ENCODE peak calls at places on chromosomes 11 and 22, in eight cellular contexts. V, P, H, A, W, O, F and T are unnamed samples.

GRCh38 chr11:109853156-109853776 is 239.9 kb upstream of the ZC3H12C start:
- DNase-seq in V (peak), P (no peak), H (peak), A (peak), W (no peak), O (no peak), F (no peak), T (peak)

GRCh38 chr22:31977939-31978338 is 33.6 kb downstream of the YWHAH start:
- DNase-seq in V (no peak), P (no peak), H (no peak), A (no peak), W (no peak), O (no peak), F (no peak), T (no peak)

GRCh38 chr11:111512296-111513239 is at the start of gene BTG4:
- DNase-seq in V (peak), P (peak), H (no peak), A (no peak), W (peak), O (no peak), F (no peak), T (no peak)

GRCh38 chr11:125423247-125423849 is 72.7 kb downstream of the FEZ1 start:
- DNase-seq in V (peak), P (no peak), H (peak), A (no peak), W (peak), O (no peak), F (no peak), T (no peak)

GRCh38 chr11:13313005-13313819 is 35.6 kb downstream of the BMAL1 start:
- DNase-seq in V (no peak), P (no peak), H (no peak), A (no peak), W (no peak), O (no peak), F (no peak), T (no peak)

GRCh38 chr11:76526878-76527277 is 82.1 kb downstream of the EMSY start:
- DNase-seq in V (no peak), P (no peak), H (no peak), A (no peak), W (no peak), O (no peak), F (no peak), T (no peak)

GRCh38 chr11:4491878-4492606 is 9.6 kb downstream of the OR52K1 start:
- DNase-seq in V (no peak), P (no peak), H (no peak), A (no peak), W (no peak), O (no peak), F (no peak), T (peak)

GRCh38 chr22:29205598-29206371 is at the start of gene EMID1:
- DNase-seq in V (peak), P (peak), H (peak), A (no peak), W (no peak), O (peak), F (peak), T (peak)

GRCh38 chr11:134040386-134041297 is 28.2 kb upstream of the JAM3 start:
- DNase-seq in V (no peak), P (no peak), H (no peak), A (no peak), W (no peak), O (peak), F (no peak), T (peak)

GRCh38 chr22:44180706-44181032 is at the start of gene PARVG:
- DNase-seq in V (peak), P (no peak), H (peak), A (no peak), W (no peak), O (no peak), F (no peak), T (no peak)

GRCh38 chr11:47881145-47881544 is 33.0 kb upstream of the NUP160 start:
- DNase-seq in V (no peak), P (no peak), H (no peak), A (no peak), W (no peak), O (no peak), F (no peak), T (peak)

GRCh38 chr11:103898065-103898464 is 138.4 kb upstream of the DDI1 start:
- DNase-seq in V (peak), P (no peak), H (peak), A (no peak), W (no peak), O (no peak), F (no peak), T (no peak)

GRCh38 chr11:105144887-105145286 is 5.3 kb upstream of the CARD18 start:
- DNase-seq in V (no peak), P (no peak), H (no peak), A (peak), W (no peak), O (no peak), F (no peak), T (peak)

GRCh38 chr22:42560381-42560780 is 6.6 kb downstream of the SERHL2 start:
- DNase-seq in V (no peak), P (no peak), H (no peak), A (no peak), W (no peak), O (no peak), F (no peak), T (no peak)

GRCh38 chr11:105718641-105719040 is 108.8 kb downstream of the GRIA4 start:
- DNase-seq in V (no peak), P (no peak), H (no peak), A (peak), W (no peak), O (no peak), F (no peak), T (no peak)

GRCh38 chr11:70226967-70227366 is 23.9 kb downstream of the FADD start:
- DNase-seq in V (no peak), P (no peak), H (no peak), A (no peak), W (no peak), O (no peak), F (no peak), T (peak)

GRCh38 chr11:8649361-8649760 is 33.1 kb downstream of the TRIM66 start:
- DNase-seq in V (no peak), P (no peak), H (no peak), A (no peak), W (no peak), O (no peak), F (no peak), T (peak)

GRCh38 chr11:104254347-104254746 is 90.4 kb upstream of the PDGFD start:
- DNase-seq in V (peak), P (no peak), H (peak), A (no peak), W (no peak), O (no peak), F (no peak), T (peak)

GRCh38 chr11:126115820-126116319 is 53.2 kb upstream of the CDON start:
- DNase-seq in V (no peak), P (peak), H (no peak), A (peak), W (peak), O (no peak), F (peak), T (peak)

GRCh38 chr22:29260601-29261315 is 7.0 kb downstream of the RHBDD3 start:
- DNase-seq in V (no peak), P (no peak), H (no peak), A (no peak), W (no peak), O (no peak), F (no peak), T (peak)

GRCh38 chr11:35491231-35491871 is 34.1 kb downstream of the PAMR1 start:
- DNase-seq in V (no peak), P (no peak), H (no peak), A (peak), W (no peak), O (no peak), F (no peak), T (peak)

GRCh38 chr11:121479355-121479754 is 26.6 kb upstream of the SORL1-AS1 start:
- DNase-seq in V (no peak), P (no peak), H (no peak), A (no peak), W (no peak), O (no peak), F (no peak), T (no peak)

GRCh38 chr11:119249671-119250010 is 43.5 kb downstream of the CBL start:
- DNase-seq in V (no peak), P (no peak), H (no peak), A (no peak), W (no peak), O (no peak), F (no peak), T (no peak)

GRCh38 chr11:19952101-19952605 is 208.1 kb downstream of the DBX1 start:
- DNase-seq in V (no peak), P (no peak), H (no peak), A (no peak), W (no peak), O (no peak), F (no peak), T (no peak)

GRCh38 chr22:43207849-43208702 is 21.1 kb upstream of the TTLL12 start:
- DNase-seq in V (no peak), P (no peak), H (no peak), A (no peak), W (no peak), O (peak), F (no peak), T (no peak)

GRCh38 chr11:130145975-130146776 is 13.4 kb upstream of the ST14 start:
- DNase-seq in V (peak), P (peak), H (peak), A (no peak), W (peak), O (no peak), F (peak), T (no peak)

GRCh38 chr11:34941688-34942087 is 25.3 kb downstream of the PDHX start:
- DNase-seq in V (no peak), P (no peak), H (no peak), A (no peak), W (no peak), O (no peak), F (no peak), T (no peak)

GRCh38 chr22:25081409-25081824 is 118.2 kb upstream of the CRYBB3 start:
- DNase-seq in V (peak), P (no peak), H (peak), A (no peak), W (peak), O (no peak), F (no peak), T (peak)

GRCh38 chr11:19244084-19244483 is 3.3 kb upstream of the E2F8 start:
- DNase-seq in V (no peak), P (no peak), H (no peak), A (no peak), W (no peak), O (no peak), F (peak), T (peak)

GRCh38 chr11:132033051-132033450 is 662.6 kb downstream of the NTM start:
- DNase-seq in V (no peak), P (no peak), H (peak), A (no peak), W (no peak), O (no peak), F (no peak), T (peak)

GRCh38 chr11:833849-834311 is 1.1 kb downstream of the CD151 start:
- DNase-seq in V (no peak), P (no peak), H (no peak), A (no peak), W (no peak), O (no peak), F (no peak), T (peak)

GRCh38 chr11:64074239-64074638 is 38.5 kb downstream of the FLRT1 start:
- DNase-seq in V (no peak), P (no peak), H (peak), A (no peak), W (no peak), O (no peak), F (no peak), T (peak)

GRCh38 chr22:32044477-32044876 is 1.4 kb downstream of the SLC5A1 start:
- DNase-seq in V (no peak), P (no peak), H (no peak), A (no peak), W (no peak), O (no peak), F (no peak), T (no peak)

GRCh38 chr11:100726709-100727108 is 39.6 kb downstream of the ARHGAP42 start:
- DNase-seq in V (no peak), P (no peak), H (no peak), A (no peak), W (no peak), O (no peak), F (no peak), T (no peak)

GRCh38 chr11:36352919-36353318 is 56.8 kb downstream of the PRR5L start:
- DNase-seq in V (no peak), P (no peak), H (no peak), A (no peak), W (no peak), O (no peak), F (no peak), T (no peak)

GRCh38 chr11:112157274-112157766 is 6.6 kb downstream of the IL18 start:
- DNase-seq in V (no peak), P (no peak), H (no peak), A (peak), W (peak), O (no peak), F (no peak), T (peak)

GRCh38 chr11:94131363-94132115 is 2.9 kb downstream of the PANX1 start:
- DNase-seq in V (no peak), P (no peak), H (no peak), A (no peak), W (no peak), O (peak), F (no peak), T (peak)

DNA sequence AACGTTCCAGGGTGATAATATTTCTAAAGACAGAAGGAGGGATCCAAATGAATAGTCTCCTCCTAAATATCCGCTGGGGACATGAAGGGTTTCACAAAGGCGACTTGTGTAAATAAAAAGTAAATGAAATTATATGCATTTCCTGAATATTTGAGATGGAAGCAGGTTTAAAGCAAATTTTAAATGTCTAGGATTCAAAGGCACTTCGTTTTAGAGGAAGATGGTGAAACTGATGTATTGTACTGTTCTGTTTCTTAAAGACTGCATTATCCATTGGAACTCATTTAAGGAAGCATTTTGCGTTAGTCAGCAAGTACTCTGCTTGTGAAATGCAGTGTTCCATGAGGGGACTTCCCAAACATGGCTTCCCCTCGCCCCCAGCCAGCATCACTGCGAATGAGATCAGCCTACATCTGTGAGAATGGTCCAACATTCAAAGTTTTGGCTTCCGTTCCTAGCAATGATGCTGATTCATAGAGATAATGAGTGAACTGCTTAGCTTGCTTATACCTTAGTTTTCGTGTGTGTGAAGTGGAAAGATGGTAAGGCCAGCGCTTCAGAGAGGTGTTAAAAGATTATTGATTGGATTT is 1.5 kb downstream of the RAB39A start:
- DNase-seq in V (no peak), P (no peak), H (peak), A (no peak), W (no peak), O (no peak), F (peak), T (no peak)
- H3K4me3 ChIP-seq in V (no peak), P (peak), H (peak), A (no peak), W (no peak), O (no peak), F (no peak), T (no peak)

DNA sequence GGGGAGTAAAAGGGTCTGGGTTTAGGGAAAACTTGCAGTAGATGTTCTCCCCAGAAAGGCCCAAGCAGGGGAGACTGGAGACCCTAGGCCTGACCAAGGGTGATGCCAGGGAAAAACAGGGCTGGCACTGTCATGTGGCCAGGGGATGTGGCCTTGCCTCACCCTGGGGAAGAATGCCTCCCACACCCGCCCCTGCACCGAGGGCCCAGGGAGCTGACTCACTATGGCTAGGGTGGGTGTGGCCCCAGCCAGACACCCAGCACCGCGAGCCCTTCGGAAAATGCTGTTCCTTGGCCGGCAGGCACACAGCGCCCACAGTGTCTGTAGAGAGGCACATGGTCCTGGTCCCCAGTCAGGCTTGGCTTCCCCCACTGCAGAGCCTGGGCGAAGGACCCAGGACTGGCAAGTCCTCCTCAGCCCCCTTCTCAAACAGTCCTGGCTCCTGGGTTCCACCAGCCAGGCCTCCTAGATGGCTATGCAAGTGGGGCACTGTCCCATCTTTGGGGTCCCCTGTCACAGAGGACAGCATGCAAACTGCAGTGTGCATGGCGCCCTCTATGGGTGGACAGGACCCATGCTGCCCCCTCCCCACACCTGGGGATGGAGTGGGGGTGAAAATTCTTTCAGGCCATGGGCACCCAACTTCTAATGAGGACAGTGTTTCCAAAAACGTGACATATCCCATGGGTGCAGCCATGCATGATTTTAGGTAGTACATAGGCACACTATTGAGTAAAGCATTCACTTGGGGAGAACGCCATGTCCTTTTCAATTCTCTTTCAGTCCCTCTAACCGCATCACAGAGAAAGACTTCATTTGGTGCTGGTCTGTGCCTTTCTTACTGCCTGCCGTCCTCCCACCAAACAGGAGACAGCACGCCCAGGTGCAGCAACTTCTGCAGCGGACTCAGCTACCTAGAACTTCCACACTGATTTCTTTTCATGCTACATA is 15.2 kb downstream of the TMPRSS5 start:
- DNase-seq in V (no peak), P (no peak), H (peak), A (no peak), W (peak), O (no peak), F (no peak), T (peak)
- TF ChIP-seq CTCF in V (peak), P (peak), H (peak), A (peak), W (peak), O (no peak), F (peak), T (peak)

GRCh38 chr22:17964153-17964552 is 60.2 kb downstream of the MICAL3 start:
- DNase-seq in V (no peak), P (no peak), H (no peak), A (no peak), W (no peak), O (no peak), F (no peak), T (no peak)

GRCh38 chr22:17966403-17966717 is 58.0 kb downstream of the MICAL3 start:
- DNase-seq in V (no peak), P (no peak), H (no peak), A (no peak), W (no peak), O (no peak), F (no peak), T (no peak)

GRCh38 chr22:17963015-17963414 is 61.3 kb downstream of the MICAL3 start:
- DNase-seq in V (no peak), P (no peak), H (no peak), A (no peak), W (no peak), O (no peak), F (no peak), T (no peak)

GRCh38 chr22:17965538-17966402 is 58.6 kb downstream of the MICAL3 start:
- DNase-seq in V (no peak), P (no peak), H (no peak), A (no peak), W (no peak), O (no peak), F (no peak), T (no peak)

GRCh38 chr22:17964647-17965046 is 59.7 kb downstream of the MICAL3 start:
- DNase-seq in V (peak), P (no peak), H (peak), A (no peak), W (no peak), O (no peak), F (no peak), T (no peak)
- H3K4me3 ChIP-seq in V (peak), P (no peak), H (peak), A (no peak), W (no peak), O (no peak), F (no peak), T (no peak)

GRCh38 chr11:74090701-74091100 is 80.1 kb downstream of the C2CD3 start:
- DNase-seq in V (no peak), P (no peak), H (peak), A (peak), W (no peak), O (no peak), F (no peak), T (peak)
- TF ChIP-seq CTCF in V (no peak), P (no peak), H (no peak), A (peak), W (peak), O (no peak), F (peak), T (peak)

GRCh38 chr11:29251738-29252137 is 765.1 kb downstream of the KCNA4 start:
- DNase-seq in V (peak), P (no peak), H (peak), A (no peak), W (no peak), O (no peak), F (no peak), T (no peak)
- H3K4me3 ChIP-seq in V (no peak), P (no peak), H (no peak), A (no peak), W (no peak), O (no peak), F (no peak), T (no peak)

GRCh38 chr11:58577441-58578135 is 1.3 kb upstream of the ZFP91 start:
- DNase-seq in V (peak), P (peak), H (peak), A (peak), W (no peak), O (peak), F (peak), T (peak)

GRCh38 chr11:58578635-58579191 is at the start of gene ZFP91:
- DNase-seq in V (peak), P (peak), H (peak), A (peak), W (peak), O (peak), F (peak), T (peak)

GRCh38 chr11:58578136-58578634 is 678 bp upstream of the ZFP91 start:
- DNase-seq in V (peak), P (peak), H (peak), A (peak), W (peak), O (peak), F (peak), T (peak)

GRCh38 chr11:58575377-58576020 is at the start of gene LPXN:
- DNase-seq in V (peak), P (no peak), H (peak), A (no peak), W (no peak), O (no peak), F (no peak), T (peak)

DNA sequence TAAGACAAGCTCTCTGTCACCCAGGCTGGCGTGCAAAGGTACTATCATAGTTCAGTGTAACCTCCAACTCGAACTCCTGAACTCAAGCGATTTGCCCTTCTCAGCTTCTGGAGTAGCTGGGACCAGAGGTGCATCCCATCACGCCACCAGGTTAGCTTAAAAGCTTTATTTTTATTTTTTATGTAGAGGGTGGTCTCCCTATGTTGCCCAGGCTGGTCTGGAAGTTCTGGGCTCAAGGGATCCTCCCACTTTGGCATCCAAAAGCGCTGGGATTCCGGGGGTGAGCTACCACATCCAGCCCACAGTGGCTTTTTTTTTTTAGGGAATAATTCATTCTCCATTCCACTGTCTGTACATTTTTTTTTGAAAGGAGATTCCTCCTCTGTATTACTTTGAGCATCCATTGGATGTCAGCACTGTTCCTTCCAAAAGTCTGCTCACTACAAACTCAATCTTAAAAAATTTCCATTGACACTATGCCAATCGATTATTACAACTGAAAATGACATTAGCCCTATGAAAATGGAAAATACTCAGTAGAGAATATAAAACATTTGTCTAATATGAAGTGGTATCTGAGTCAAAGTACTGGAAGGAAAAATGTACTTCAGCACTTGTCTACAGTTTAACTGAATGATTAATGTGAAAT is 1.3 kb upstream of the LPXN start:
- DNase-seq in V (peak), P (no peak), H (peak), A (peak), W (no peak), O (peak), F (no peak), T (peak)
- TF ChIP-seq CTCF in V (peak), P (peak), H (peak), A (peak), W (peak), O (no peak), F (peak), T (peak)